ENCODE peak calls at places on chromosomes 13 and 19, in ten cellular contexts. One of them, this sample, is unnamed.

GRCh38 chr19:2061936-2062729 is 11.1 kb upstream of the MKNK2 start:
- DNase-seq in left ventricle myocardium superior: no peak
- DNase-seq in cardiac muscle cell: no peak
- DNase-seq in T-cell: no peak
- DNase-seq in K562: peak
- DNase-seq in putamen: no peak
- DNase-seq in AG08396: no peak
- DNase-seq in choroid plexus epithelial cell: no peak
- DNase-seq in NCI-H345: no peak
- DNase-seq in A673: no peak
- DNase-seq in this sample: no peak

GRCh38 chr13:94849254-94849653 is 136.9 kb upstream of the SOX21 start:
- DNase-seq in left ventricle myocardium superior: no peak
- DNase-seq in cardiac muscle cell: no peak
- DNase-seq in T-cell: no peak
- DNase-seq in K562: no peak
- DNase-seq in putamen: no peak
- DNase-seq in AG08396: no peak
- DNase-seq in choroid plexus epithelial cell: no peak
- DNase-seq in NCI-H345: no peak
- DNase-seq in A673: no peak
- DNase-seq in this sample: no peak

GRCh38 chr19:46021531-46022041 is 1.3 kb downstream of the PGLYRP1 start:
- DNase-seq in left ventricle myocardium superior: no peak
- DNase-seq in cardiac muscle cell: no peak
- DNase-seq in T-cell: no peak
- DNase-seq in K562: peak
- DNase-seq in putamen: no peak
- DNase-seq in AG08396: no peak
- DNase-seq in choroid plexus epithelial cell: no peak
- DNase-seq in NCI-H345: no peak
- DNase-seq in A673: no peak
- DNase-seq in this sample: no peak

GRCh38 chr19:29836409-29836825 is 24.6 kb downstream of the CCNE1 start:
- DNase-seq in left ventricle myocardium superior: no peak
- DNase-seq in cardiac muscle cell: no peak
- DNase-seq in T-cell: no peak
- DNase-seq in K562: no peak
- DNase-seq in putamen: no peak
- DNase-seq in AG08396: no peak
- DNase-seq in choroid plexus epithelial cell: no peak
- DNase-seq in NCI-H345: no peak
- DNase-seq in A673: no peak
- DNase-seq in this sample: peak

GRCh38 chr19:44795398-44795987 is 13.4 kb upstream of the BCAM start:
- DNase-seq in left ventricle myocardium superior: no peak
- DNase-seq in cardiac muscle cell: no peak
- DNase-seq in T-cell: no peak
- DNase-seq in K562: no peak
- DNase-seq in putamen: no peak
- DNase-seq in AG08396: no peak
- DNase-seq in choroid plexus epithelial cell: no peak
- DNase-seq in NCI-H345: no peak
- DNase-seq in A673: no peak
- DNase-seq in this sample: no peak

GRCh38 chr19:36215276-36216171 is 618 bp downstream of the ZNF146 start:
- DNase-seq in left ventricle myocardium superior: no peak
- DNase-seq in cardiac muscle cell: peak
- DNase-seq in T-cell: no peak
- DNase-seq in K562: peak
- DNase-seq in putamen: no peak
- DNase-seq in AG08396: peak
- DNase-seq in choroid plexus epithelial cell: peak
- DNase-seq in NCI-H345: peak
- DNase-seq in A673: peak
- DNase-seq in this sample: no peak

GRCh38 chr19:36605839-36606478 is 846 bp downstream of the ZNF382 start:
- DNase-seq in left ventricle myocardium superior: no peak
- DNase-seq in cardiac muscle cell: no peak
- DNase-seq in T-cell: no peak
- DNase-seq in K562: no peak
- DNase-seq in putamen: no peak
- DNase-seq in AG08396: no peak
- DNase-seq in choroid plexus epithelial cell: no peak
- DNase-seq in NCI-H345: no peak
- DNase-seq in A673: peak
- DNase-seq in this sample: no peak

GRCh38 chr13:32098275-32098674 is 66.7 kb downstream of the FRY start:
- DNase-seq in left ventricle myocardium superior: no peak
- DNase-seq in cardiac muscle cell: peak
- DNase-seq in T-cell: no peak
- DNase-seq in K562: no peak
- DNase-seq in putamen: no peak
- DNase-seq in AG08396: no peak
- DNase-seq in choroid plexus epithelial cell: no peak
- DNase-seq in NCI-H345: no peak
- DNase-seq in A673: no peak
- DNase-seq in this sample: peak

GRCh38 chr13:30113531-30113930 is 193.8 kb downstream of the KATNAL1 start:
- DNase-seq in left ventricle myocardium superior: no peak
- DNase-seq in cardiac muscle cell: no peak
- DNase-seq in T-cell: no peak
- DNase-seq in K562: peak
- DNase-seq in putamen: no peak
- DNase-seq in AG08396: no peak
- DNase-seq in choroid plexus epithelial cell: no peak
- DNase-seq in NCI-H345: no peak
- DNase-seq in A673: no peak
- DNase-seq in this sample: no peak

GRCh38 chr19:5048091-5048726 is 79.3 kb downstream of the KDM4B start:
- DNase-seq in left ventricle myocardium superior: peak
- DNase-seq in cardiac muscle cell: peak
- DNase-seq in T-cell: peak
- DNase-seq in K562: peak
- DNase-seq in putamen: peak
- DNase-seq in AG08396: peak
- DNase-seq in choroid plexus epithelial cell: peak
- DNase-seq in NCI-H345: peak
- DNase-seq in A673: peak
- DNase-seq in this sample: no peak

GRCh38 chr19:46155237-46155636 is 7.2 kb downstream of the IGFL2 start:
- DNase-seq in left ventricle myocardium superior: no peak
- DNase-seq in cardiac muscle cell: no peak
- DNase-seq in T-cell: no peak
- DNase-seq in K562: no peak
- DNase-seq in putamen: no peak
- DNase-seq in AG08396: no peak
- DNase-seq in choroid plexus epithelial cell: no peak
- DNase-seq in NCI-H345: no peak
- DNase-seq in A673: no peak
- DNase-seq in this sample: no peak

GRCh38 chr19:8423821-8424223 is 10.7 kb downstream of the MARCHF2 start:
- DNase-seq in left ventricle myocardium superior: peak
- DNase-seq in cardiac muscle cell: no peak
- DNase-seq in T-cell: no peak
- DNase-seq in K562: peak
- DNase-seq in putamen: peak
- DNase-seq in AG08396: peak
- DNase-seq in choroid plexus epithelial cell: peak
- DNase-seq in NCI-H345: no peak
- DNase-seq in A673: peak
- DNase-seq in this sample: peak

GRCh38 chr13:24605923-24606372 is 74.3 kb upstream of the ATP12A start:
- DNase-seq in left ventricle myocardium superior: no peak
- DNase-seq in cardiac muscle cell: no peak
- DNase-seq in T-cell: no peak
- DNase-seq in K562: peak
- DNase-seq in putamen: no peak
- DNase-seq in AG08396: no peak
- DNase-seq in choroid plexus epithelial cell: peak
- DNase-seq in NCI-H345: peak
- DNase-seq in A673: peak
- DNase-seq in this sample: no peak

GRCh38 chr19:2478324-2478755 is 2.4 kb downstream of the GADD45B start:
- DNase-seq in left ventricle myocardium superior: peak
- DNase-seq in cardiac muscle cell: peak
- DNase-seq in T-cell: peak
- DNase-seq in K562: no peak
- DNase-seq in putamen: no peak
- DNase-seq in AG08396: peak
- DNase-seq in choroid plexus epithelial cell: peak
- DNase-seq in NCI-H345: peak
- DNase-seq in A673: peak
- DNase-seq in this sample: peak

GRCh38 chr13:46885018-46885417 is 11.8 kb downstream of the HTR2A start:
- DNase-seq in left ventricle myocardium superior: no peak
- DNase-seq in cardiac muscle cell: no peak
- DNase-seq in T-cell: no peak
- DNase-seq in K562: no peak
- DNase-seq in putamen: no peak
- DNase-seq in AG08396: no peak
- DNase-seq in choroid plexus epithelial cell: no peak
- DNase-seq in NCI-H345: no peak
- DNase-seq in A673: no peak
- DNase-seq in this sample: no peak

This sample was measured in CD14-positive monocyte.